ENCODE peak calls at places on chromosomes 6 and 20, in nine cellular contexts. R is suprapubic skin, W is ovary, M is Peyer's patch, X is HCT116, Y is prostate gland, C is right lobe of liver, I is tibial nerve, P is esophagus squamous epithelium. L is an unnamed sample.

GRCh38 chr6:151616091-151616513 is 122.3 kb downstream of the CCDC170 start:
- DNase-seq in R (no peak), W (no peak), M (no peak), X (no peak), Y (no peak), C (no peak), I (no peak), P (no peak), L (no peak)

GRCh38 chr6:42532038-42532669 is 31.7 kb upstream of the UBR2 start:
- DNase-seq in R (no peak), W (no peak), M (no peak), X (peak), Y (peak), C (no peak), I (peak), P (no peak), L (no peak)

GRCh38 chr20:62165762-62166399 is 16.9 kb upstream of the MTG2 start:
- DNase-seq in R (no peak), W (no peak), M (no peak), X (no peak), Y (no peak), C (no peak), I (no peak), P (no peak), L (no peak)

GRCh38 chr20:50783903-50784302 is 11.0 kb upstream of the BCAS4 start:
- DNase-seq in R (no peak), W (no peak), M (no peak), X (no peak), Y (no peak), C (no peak), I (no peak), P (no peak), L (no peak)

GRCh38 chr20:62882426-62882825 is 20.8 kb upstream of the TCFL5 start:
- DNase-seq in R (no peak), W (no peak), M (no peak), X (no peak), Y (no peak), C (no peak), I (no peak), P (no peak), L (no peak)

GRCh38 chr20:59808729-59809381 is 124.6 kb downstream of the SYCP2 start:
- DNase-seq in R (peak), W (no peak), M (no peak), X (no peak), Y (no peak), C (no peak), I (peak), P (no peak), L (peak)

GRCh38 chr20:13430346-13431002 is 208.3 kb downstream of the TASP1 start:
- DNase-seq in R (no peak), W (no peak), M (no peak), X (peak), Y (no peak), C (no peak), I (no peak), P (no peak), L (no peak)

GRCh38 chr6:3363296-3364025 is 93.4 kb downstream of the SLC22A23 start:
- DNase-seq in R (no peak), W (no peak), M (peak), X (peak), Y (peak), C (peak), I (no peak), P (no peak), L (peak)

GRCh38 chr6:88813045-88813444 is 150.4 kb downstream of the RNGTT start:
- DNase-seq in R (no peak), W (no peak), M (no peak), X (no peak), Y (no peak), C (no peak), I (no peak), P (no peak), L (no peak)

GRCh38 chr20:23257106-23257761 is 93.4 kb upstream of the NXT1 start:
- DNase-seq in R (peak), W (no peak), M (no peak), X (no peak), Y (no peak), C (no peak), I (no peak), P (no peak), L (no peak)

GRCh38 chr6:85676086-85676729 is 33.5 kb upstream of the SYNCRIP start:
- DNase-seq in R (no peak), W (no peak), M (no peak), X (no peak), Y (no peak), C (no peak), I (no peak), P (no peak), L (no peak)

GRCh38 chr20:16528078-16528477 is 45.2 kb downstream of the KIF16B start:
- DNase-seq in R (no peak), W (peak), M (peak), X (peak), Y (peak), C (peak), I (no peak), P (no peak), L (peak)

GRCh38 chr20:53839423-53840176 is 230.8 kb downstream of the BCAS1 start:
- DNase-seq in R (no peak), W (no peak), M (peak), X (no peak), Y (no peak), C (peak), I (no peak), P (no peak), L (no peak)

GRCh38 chr6:16239090-16239797 is 857 bp downstream of the GMPR start:
- DNase-seq in R (peak), W (peak), M (peak), X (no peak), Y (peak), C (peak), I (peak), P (no peak), L (no peak)

GRCh38 chr20:50584687-50585086 is 74.5 kb downstream of the PTPN1 start:
- DNase-seq in R (no peak), W (no peak), M (no peak), X (no peak), Y (no peak), C (no peak), I (no peak), P (no peak), L (no peak)

GRCh38 chr6:112694986-112695385 is 347.9 kb downstream of the RFPL4B start:
- DNase-seq in R (no peak), W (no peak), M (no peak), X (no peak), Y (no peak), C (no peak), I (no peak), P (no peak), L (no peak)

GRCh38 chr20:64233725-64234124 is 21.8 kb upstream of the PCMTD2 start:
- DNase-seq in R (no peak), W (peak), M (peak), X (no peak), Y (no peak), C (peak), I (no peak), P (no peak), L (no peak)

GRCh38 chr20:57272883-57273282 is 6.4 kb upstream of the BMP7 start:
- DNase-seq in R (no peak), W (no peak), M (no peak), X (no peak), Y (no peak), C (no peak), I (no peak), P (no peak), L (no peak)

GRCh38 chr6:117795234-117795633 is 111.8 kb upstream of the SLC35F1 start:
- DNase-seq in R (no peak), W (no peak), M (no peak), X (no peak), Y (peak), C (no peak), I (no peak), P (no peak), L (no peak)

GRCh38 chr20:2135018-2135417 is 33.4 kb downstream of the STK35 start:
- DNase-seq in R (no peak), W (no peak), M (no peak), X (no peak), Y (no peak), C (no peak), I (no peak), P (no peak), L (no peak)

GRCh38 chr6:113857565-113858066 is 471 bp downstream of the MARCKS start:
- DNase-seq in R (no peak), W (peak), M (peak), X (no peak), Y (no peak), C (peak), I (peak), P (no peak), L (no peak)

GRCh38 chr6:34638834-34639736 is 57.5 kb downstream of the ILRUN start:
- DNase-seq in R (no peak), W (no peak), M (no peak), X (no peak), Y (no peak), C (no peak), I (no peak), P (no peak), L (no peak)

GRCh38 chr6:104705095-104705707 is 154.5 kb downstream of the HACE1 start:
- DNase-seq in R (no peak), W (no peak), M (no peak), X (no peak), Y (no peak), C (no peak), I (no peak), P (no peak), L (no peak)

GRCh38 chr6:138455746-138456392 is 43.4 kb downstream of the NHSL1 start:
- DNase-seq in R (no peak), W (no peak), M (no peak), X (peak), Y (no peak), C (no peak), I (no peak), P (no peak), L (no peak)

DNA sequence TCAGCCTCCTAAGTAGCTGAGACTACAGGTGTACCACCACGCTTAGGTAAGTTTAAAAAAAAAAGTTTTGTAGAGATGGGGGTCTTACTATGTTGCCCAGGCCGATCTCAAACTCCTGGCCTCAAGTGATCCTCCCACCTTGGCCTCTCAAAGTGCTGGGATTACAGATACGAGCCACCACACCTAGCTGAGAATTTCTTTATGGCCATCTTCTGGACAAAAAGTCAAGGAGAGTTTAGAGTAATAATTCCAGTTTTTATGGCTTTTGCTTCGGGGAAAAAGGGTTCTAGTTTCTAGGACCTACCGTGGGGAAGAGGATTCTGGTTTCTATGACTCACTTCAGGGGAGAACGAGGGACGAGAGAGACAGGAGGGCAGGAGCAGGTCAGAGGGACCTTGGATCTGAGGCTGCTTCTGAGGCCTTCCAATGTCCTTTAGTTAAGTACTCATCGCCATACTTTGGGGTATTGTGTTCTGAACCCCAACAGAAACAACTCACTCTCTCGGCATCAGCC is 69.3 kb upstream of the IER3 start:
- DNase-seq in R (no peak), W (no peak), M (no peak), X (no peak), Y (no peak), C (no peak), I (no peak), P (no peak), L (no peak)
- H3K27ac ChIP-seq in R (no peak), W (no peak), M (peak), X (peak), Y (no peak), C (peak), I (no peak), P (peak), L (no peak)

GRCh38 chr20:6504826-6505225 is 262.7 kb upstream of the BMP2 start:
- DNase-seq in R (no peak), W (no peak), M (no peak), X (no peak), Y (no peak), C (no peak), I (no peak), P (no peak), L (no peak)
- TF ChIP-seq POLR2A in R (no peak), W (no peak), M (no peak), X (no peak), Y (no peak), C (no peak), I (no peak), P (no peak), L (no peak)

DNA sequence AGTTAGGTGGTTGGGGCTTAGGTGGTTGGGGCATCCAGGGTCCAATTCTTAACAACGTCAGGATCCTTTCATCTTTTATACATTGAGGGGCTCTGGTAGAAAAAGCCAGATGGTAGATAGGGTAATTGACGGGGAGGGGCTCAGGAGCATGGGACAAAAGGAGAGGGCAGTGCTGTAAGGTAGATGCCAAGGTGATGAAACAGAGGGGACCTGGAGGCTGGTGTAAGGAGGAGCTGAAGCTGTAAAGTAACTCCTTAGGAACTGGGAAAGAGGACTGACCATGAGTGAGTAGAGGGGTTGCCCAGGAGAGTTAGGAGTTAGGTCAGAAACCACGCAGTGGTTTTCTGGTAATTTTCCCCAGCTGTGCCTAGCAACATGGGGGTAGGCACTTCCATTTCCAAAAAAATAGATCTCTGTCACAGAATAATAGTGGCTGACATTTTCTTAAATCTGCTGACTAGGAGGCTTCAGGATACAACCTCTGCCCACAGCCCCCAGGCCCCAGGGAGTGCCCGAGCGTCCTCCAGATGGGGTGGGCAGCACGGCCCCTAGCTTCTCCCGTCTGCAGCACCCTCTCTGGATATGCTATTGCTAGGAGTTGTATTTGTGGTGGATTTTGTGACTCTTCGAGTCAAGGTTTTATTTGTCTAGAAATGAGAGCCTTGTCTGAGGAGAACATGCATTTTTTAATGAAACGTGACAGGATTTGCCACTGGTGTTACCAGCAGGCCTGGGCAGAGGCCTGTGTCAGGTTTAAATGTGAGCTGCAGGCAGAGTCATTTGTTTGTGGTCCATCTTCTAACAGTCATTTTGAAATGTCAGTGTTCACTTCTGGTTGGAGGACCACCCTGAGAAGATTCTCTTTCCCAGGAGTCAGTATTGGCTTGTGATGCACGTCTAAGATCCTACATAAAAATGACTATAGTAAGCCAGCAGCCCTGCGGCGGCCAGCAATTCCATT is 44.6 kb downstream of the TULP4 start:
- DNase-seq in R (no peak), W (no peak), M (no peak), X (no peak), Y (no peak), C (no peak), I (no peak), P (no peak), L (no peak)
- H3K27ac ChIP-seq in R (no peak), W (no peak), M (no peak), X (no peak), Y (no peak), C (no peak), I (no peak), P (no peak), L (no peak)

GRCh38 chr20:24917056-24917455 is 32.0 kb upstream of the CST7 start:
- DNase-seq in R (peak), W (no peak), M (peak), X (no peak), Y (no peak), C (no peak), I (no peak), P (no peak), L (no peak)

GRCh38 chr20:24916412-24916811 is 32.7 kb upstream of the CST7 start:
- DNase-seq in R (peak), W (no peak), M (no peak), X (no peak), Y (no peak), C (no peak), I (no peak), P (no peak), L (no peak)

GRCh38 chr20:24915892-24916291 is 33.2 kb upstream of the CST7 start:
- DNase-seq in R (peak), W (no peak), M (peak), X (no peak), Y (no peak), C (no peak), I (no peak), P (no peak), L (no peak)

GRCh38 chr20:24918579-24919566 is 30.2 kb upstream of the CST7 start:
- DNase-seq in R (peak), W (peak), M (peak), X (no peak), Y (no peak), C (no peak), I (no peak), P (no peak), L (no peak)

DNA sequence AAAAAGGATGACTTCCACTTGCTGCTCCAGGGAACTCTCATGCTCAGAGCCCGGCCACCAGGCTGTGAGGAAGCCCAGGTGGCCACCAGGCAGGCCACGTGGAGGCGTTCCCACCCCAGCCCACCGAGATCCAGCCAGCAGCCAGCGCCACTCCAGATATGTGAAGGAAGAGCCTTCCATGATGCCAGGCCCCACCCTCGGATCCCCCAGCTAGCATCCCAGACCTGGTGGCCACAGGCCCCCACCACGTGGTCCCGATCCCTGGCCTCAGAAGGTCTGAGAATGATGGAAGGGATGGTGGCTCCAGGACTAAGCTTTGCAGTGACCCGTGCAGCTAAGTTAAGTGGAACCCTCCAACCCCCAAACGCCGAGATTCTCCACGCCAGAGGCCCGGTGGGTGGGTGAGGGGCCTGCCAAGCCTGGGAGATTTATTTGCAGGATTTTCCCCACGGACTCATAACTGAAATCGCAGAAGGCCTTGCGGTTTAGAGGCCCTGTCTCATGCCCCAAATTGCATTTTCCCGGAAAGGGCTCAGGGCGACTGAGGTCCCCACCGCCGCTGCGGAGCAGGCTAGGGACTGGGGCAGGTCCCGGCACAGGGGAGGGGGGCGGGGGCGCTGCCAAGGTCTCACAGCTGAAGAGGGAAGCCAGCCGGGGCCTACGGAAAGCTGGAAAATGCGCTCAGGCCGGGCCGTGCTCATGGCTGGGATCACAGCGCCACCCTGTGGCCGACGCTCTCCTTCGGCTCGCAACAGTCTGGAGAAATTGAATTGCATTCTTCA is 31.1 kb upstream of the CST7 start:
- DNase-seq in R (peak), W (peak), M (peak), X (peak), Y (peak), C (peak), I (peak), P (no peak), L (no peak)
- TF ChIP-seq POLR2A in R (no peak), W (no peak), M (no peak), X (no peak), Y (no peak), C (no peak), I (no peak), P (no peak), L (no peak)

GRCh38 chr6:9405825-9406224 is 970.5 kb upstream of the SLC35B3 start:
- DNase-seq in R (no peak), W (no peak), M (no peak), X (no peak), Y (no peak), C (no peak), I (no peak), P (no peak), L (no peak)

GRCh38 chr6:9405369-9405768 is 970.0 kb upstream of the SLC35B3 start:
- DNase-seq in R (no peak), W (no peak), M (no peak), X (peak), Y (no peak), C (no peak), I (no peak), P (no peak), L (no peak)

GRCh38 chr6:9409126-9409525 is 973.8 kb upstream of the SLC35B3 start:
- DNase-seq in R (no peak), W (no peak), M (no peak), X (no peak), Y (no peak), C (no peak), I (no peak), P (no peak), L (no peak)

GRCh38 chr6:9404351-9405146 is 969.2 kb upstream of the SLC35B3 start:
- DNase-seq in R (no peak), W (no peak), M (no peak), X (no peak), Y (no peak), C (no peak), I (no peak), P (no peak), L (no peak)

DNA sequence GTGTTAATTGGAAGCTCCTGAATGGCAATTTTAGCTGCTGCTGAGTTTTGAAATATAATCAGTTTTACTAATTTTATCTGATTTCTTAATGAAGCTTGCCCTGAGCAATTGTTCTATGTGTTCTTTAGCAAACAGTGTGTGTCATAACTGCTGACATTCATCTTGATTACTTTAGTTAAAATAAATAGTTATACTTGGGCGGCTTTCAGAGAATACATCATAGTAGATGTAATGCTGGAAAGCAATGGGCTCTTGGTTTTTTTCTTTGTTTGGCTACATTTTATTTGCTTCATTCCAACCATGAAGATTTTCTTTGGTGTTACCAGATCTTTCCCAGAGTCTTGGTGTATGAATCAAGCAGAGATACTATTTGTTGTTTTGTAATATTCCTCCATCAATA is 973.4 kb upstream of the SLC35B3 start:
- DNase-seq in R (no peak), W (no peak), M (no peak), X (no peak), Y (no peak), C (no peak), I (no peak), P (no peak), L (no peak)
- H3K27ac ChIP-seq in R (no peak), W (no peak), M (no peak), X (no peak), Y (peak), C (no peak), I (no peak), P (no peak), L (no peak)

GRCh38 chr6:109362102-109362884 is 20.0 kb downstream of the CD164 start:
- DNase-seq in R (no peak), W (no peak), M (no peak), X (no peak), Y (no peak), C (no peak), I (no peak), P (no peak), L (no peak)
- TF ChIP-seq POLR2A in R (no peak), W (no peak), M (no peak), X (no peak), Y (no peak), C (no peak), I (no peak), P (no peak), L (no peak)